ENCODE peak calls at places on chromosome 22, in ten cellular contexts. D, V, H, Q, T, K, N, F, R and A are unnamed samples.

GRCh38 chr22:46641829-46642266 is 21.7 kb downstream of the GRAMD4 start:
- DNase-seq in D (no peak), V (no peak), H (no peak), Q (no peak), T (peak), K (no peak), N (no peak), F (peak), R (no peak), A (no peak)

GRCh38 chr22:20803696-20804324 is 29.9 kb downstream of the SERPIND1 start:
- DNase-seq in D (no peak), V (no peak), H (no peak), Q (peak), T (peak), K (peak), N (no peak), F (peak), R (peak), A (no peak)

GRCh38 chr22:36156515-36157419 is 3.8 kb downstream of the APOL3 start:
- DNase-seq in D (no peak), V (peak), H (peak), Q (peak), T (peak), K (peak), N (peak), F (peak), R (no peak), A (peak)

GRCh38 chr22:38872172-38872830 is at the start of gene CBX6:
- DNase-seq in D (peak), V (peak), H (peak), Q (peak), T (peak), K (peak), N (peak), F (peak), R (peak), A (peak)

GRCh38 chr22:31210830-31211503 is 1.1 kb upstream of the LIMK2 start:
- DNase-seq in D (no peak), V (no peak), H (peak), Q (no peak), T (no peak), K (peak), N (no peak), F (peak), R (no peak), A (no peak)

GRCh38 chr22:29216011-29216872 is 10.5 kb downstream of the EMID1 start:
- DNase-seq in D (no peak), V (no peak), H (no peak), Q (peak), T (no peak), K (no peak), N (no peak), F (no peak), R (peak), A (no peak)

GRCh38 chr22:41746563-41747400 is 47.5 kb downstream of the MEI1 start:
- DNase-seq in D (peak), V (peak), H (peak), Q (peak), T (peak), K (peak), N (peak), F (peak), R (peak), A (peak)

GRCh38 chr22:49255741-49256318 is 571.8 kb downstream of the BRD1 start:
- DNase-seq in D (no peak), V (no peak), H (no peak), Q (no peak), T (no peak), K (no peak), N (no peak), F (no peak), R (no peak), A (no peak)

GRCh38 chr22:20113551-20114310 is 2.2 kb upstream of the RANBP1 start:
- DNase-seq in D (no peak), V (no peak), H (peak), Q (no peak), T (no peak), K (no peak), N (no peak), F (no peak), R (peak), A (no peak)

GRCh38 chr22:42688241-42688913 is 32.3 kb downstream of the A4GALT start:
- DNase-seq in D (no peak), V (no peak), H (peak), Q (peak), T (peak), K (no peak), N (no peak), F (peak), R (peak), A (peak)

GRCh38 chr22:20175597-20175900 is 24.7 kb upstream of the CCDC188 start:
- DNase-seq in D (no peak), V (no peak), H (no peak), Q (no peak), T (peak), K (no peak), N (no peak), F (peak), R (no peak), A (no peak)

GRCh38 chr22:48340191-48340590 is 1487.5 kb downstream of the BRD1 start:
- DNase-seq in D (no peak), V (no peak), H (no peak), Q (no peak), T (no peak), K (no peak), N (no peak), F (no peak), R (no peak), A (no peak)

GRCh38 chr22:38033522-38034277 is 23.5 kb upstream of the PICK1 start:
- DNase-seq in D (peak), V (no peak), H (no peak), Q (no peak), T (peak), K (no peak), N (no peak), F (no peak), R (no peak), A (peak)

GRCh38 chr22:50102946-50103345 is 13.1 kb downstream of the MOV10L1 start:
- DNase-seq in D (no peak), V (no peak), H (no peak), Q (peak), T (no peak), K (no peak), N (no peak), F (peak), R (no peak), A (no peak)

GRCh38 chr22:19554834-19555404 is 30.7 kb upstream of the CLDN5 start:
- DNase-seq in D (no peak), V (no peak), H (no peak), Q (peak), T (peak), K (no peak), N (no peak), F (peak), R (no peak), A (no peak)

GRCh38 chr22:29319072-29319471 is 3.6 kb upstream of the RASL10A start:
- DNase-seq in D (no peak), V (no peak), H (no peak), Q (no peak), T (no peak), K (no peak), N (no peak), F (no peak), R (no peak), A (no peak)

GRCh38 chr22:39603345-39603744 is 32.8 kb downstream of the CACNA1I start:
- DNase-seq in D (no peak), V (no peak), H (no peak), Q (no peak), T (no peak), K (no peak), N (no peak), F (no peak), R (no peak), A (no peak)

GRCh38 chr22:49284389-49284788 is 543.3 kb downstream of the BRD1 start:
- DNase-seq in D (no peak), V (no peak), H (no peak), Q (no peak), T (no peak), K (no peak), N (no peak), F (no peak), R (no peak), A (no peak)

GRCh38 chr22:40603088-40603605 is 33.4 kb downstream of the MRTFA start:
- DNase-seq in D (no peak), V (no peak), H (no peak), Q (no peak), T (peak), K (no peak), N (no peak), F (peak), R (no peak), A (no peak)

GRCh38 chr22:17974087-17974486 is 50.3 kb downstream of the MICAL3 start:
- DNase-seq in D (no peak), V (no peak), H (no peak), Q (no peak), T (no peak), K (no peak), N (no peak), F (peak), R (no peak), A (no peak)

GRCh38 chr22:50505776-50506610 is 1.5 kb downstream of the LMF2 start:
- DNase-seq in D (no peak), V (no peak), H (no peak), Q (peak), T (no peak), K (no peak), N (no peak), F (no peak), R (no peak), A (no peak)

GRCh38 chr22:46656856-46657654 is 36.9 kb downstream of the GRAMD4 start:
- DNase-seq in D (no peak), V (no peak), H (no peak), Q (no peak), T (no peak), K (no peak), N (no peak), F (no peak), R (no peak), A (no peak)

GRCh38 chr22:35761037-35761436 is 43.4 kb downstream of the APOL5 start:
- DNase-seq in D (no peak), V (no peak), H (no peak), Q (peak), T (peak), K (no peak), N (no peak), F (peak), R (no peak), A (no peak)

GRCh38 chr22:35310556-35311550 is 11.2 kb downstream of the TOM1 start:
- DNase-seq in D (no peak), V (no peak), H (no peak), Q (no peak), T (no peak), K (no peak), N (no peak), F (no peak), R (peak), A (no peak)

GRCh38 chr22:24994070-24994763 is 41.7 kb downstream of the KIAA1671 start:
- DNase-seq in D (no peak), V (no peak), H (no peak), Q (peak), T (peak), K (peak), N (no peak), F (no peak), R (no peak), A (no peak)

GRCh38 chr22:50206599-50206998 is 5.8 kb downstream of the SELENOO start:
- DNase-seq in D (no peak), V (no peak), H (peak), Q (peak), T (no peak), K (no peak), N (no peak), F (peak), R (no peak), A (no peak)

GRCh38 chr22:50041361-50042065 is 16.6 kb downstream of the TTLL8 start:
- DNase-seq in D (no peak), V (no peak), H (no peak), Q (no peak), T (no peak), K (no peak), N (no peak), F (no peak), R (no peak), A (no peak)

GRCh38 chr22:42304021-42304790 is 33.8 kb upstream of the TCF20 start:
- DNase-seq in D (no peak), V (no peak), H (no peak), Q (no peak), T (no peak), K (no peak), N (no peak), F (no peak), R (peak), A (no peak)

GRCh38 chr22:38728899-38729796 is 23.4 kb downstream of the GTPBP1 start:
- DNase-seq in D (no peak), V (no peak), H (no peak), Q (no peak), T (no peak), K (no peak), N (no peak), F (no peak), R (no peak), A (no peak)

GRCh38 chr22:30078320-30079311 is 1.6 kb upstream of the HORMAD2 start:
- DNase-seq in D (no peak), V (no peak), H (no peak), Q (no peak), T (no peak), K (peak), N (peak), F (no peak), R (no peak), A (no peak)

GRCh38 chr22:46614070-46614931 is 5.9 kb upstream of the GRAMD4 start:
- DNase-seq in D (no peak), V (peak), H (no peak), Q (no peak), T (no peak), K (peak), N (peak), F (no peak), R (no peak), A (no peak)

GRCh38 chr22:39144101-39144815 is 8.2 kb downstream of the CBX7 start:
- DNase-seq in D (no peak), V (peak), H (no peak), Q (peak), T (peak), K (peak), N (peak), F (peak), R (no peak), A (no peak)

GRCh38 chr22:39171623-39172264 is 19.3 kb upstream of the CBX7 start:
- DNase-seq in D (no peak), V (no peak), H (no peak), Q (no peak), T (no peak), K (no peak), N (no peak), F (no peak), R (no peak), A (no peak)

GRCh38 chr22:22940961-22941605 is 53.5 kb downstream of the IGLL5 start:
- DNase-seq in D (no peak), V (no peak), H (no peak), Q (no peak), T (no peak), K (no peak), N (no peak), F (no peak), R (no peak), A (no peak)

GRCh38 chr22:38416621-38417251 is 38.3 kb downstream of the KCNJ4 start:
- DNase-seq in D (no peak), V (no peak), H (no peak), Q (no peak), T (no peak), K (no peak), N (no peak), F (no peak), R (no peak), A (no peak)

GRCh38 chr22:39297490-39298193 is 21.8 kb downstream of the RPL3 start:
- DNase-seq in D (no peak), V (no peak), H (no peak), Q (no peak), T (no peak), K (no peak), N (no peak), F (peak), R (no peak), A (no peak)

GRCh38 chr22:46084943-46085830 is 65.1 kb upstream of the PPARA start:
- DNase-seq in D (no peak), V (no peak), H (peak), Q (no peak), T (no peak), K (no peak), N (no peak), F (peak), R (peak), A (peak)

GRCh38 chr22:35353318-35353717 is 27.6 kb upstream of the HMOX1 start:
- DNase-seq in D (no peak), V (no peak), H (peak), Q (no peak), T (no peak), K (no peak), N (no peak), F (no peak), R (no peak), A (peak)

GRCh38 chr22:34045311-34045710 is 125.0 kb upstream of the LARGE1 start:
- DNase-seq in D (no peak), V (no peak), H (no peak), Q (no peak), T (no peak), K (no peak), N (no peak), F (no peak), R (no peak), A (no peak)

GRCh38 chr22:23548501-23549197 is 31.4 kb downstream of the IGLL1 start:
- DNase-seq in D (no peak), V (no peak), H (no peak), Q (no peak), T (no peak), K (no peak), N (no peak), F (no peak), R (no peak), A (no peak)